ENCODE peak calls at places on chromosomes 12 and 14, in eight cellular contexts. C is kidney glomerular epithelial cell; S is GM13977; A is OCI-LY7; Q is nucleus accumbens; Y is HT1080; I is activated CD4-positive, alpha-beta T cell treated with anti-CD3 and anti-CD28 coated beads, Interleukin-2, amount 50 U/mL, for 1 hour; P is stimulated activated CD4-positive, alpha-beta T cell treated with anti-CD3 and anti-CD28 coated beads, Interleukin-15, amount 100 ng/mL, for 1 hour. V is an unnamed sample.

GRCh38 chr12:124705545-124706138 is 138.2 kb upstream of the NCOR2 start:
- DNase-seq in C (no peak), S (no peak), A (no peak), Q (no peak), Y (no peak), I (no peak), P (no peak), V (no peak)

GRCh38 chr12:119808441-119808840 is 68.7 kb downstream of the CIT start:
- DNase-seq in C (no peak), S (no peak), A (no peak), Q (no peak), Y (peak), I (no peak), P (no peak), V (peak)

GRCh38 chr14:58298477-58298879 is at the start of gene ARID4A:
- DNase-seq in C (no peak), S (no peak), A (no peak), Q (no peak), Y (no peak), I (peak), P (peak), V (no peak)

GRCh38 chr14:80762829-80763228 is 178.7 kb downstream of the CEP128 start:
- DNase-seq in C (peak), S (no peak), A (no peak), Q (no peak), Y (no peak), I (no peak), P (no peak), V (no peak)

GRCh38 chr12:6336079-6336858 is 5.6 kb downstream of the TNFRSF1A start:
- DNase-seq in C (peak), S (peak), A (no peak), Q (peak), Y (peak), I (peak), P (peak), V (peak)

GRCh38 chr12:119334459-119335170 is at the start of gene CCDC60:
- DNase-seq in C (no peak), S (no peak), A (no peak), Q (no peak), Y (no peak), I (no peak), P (no peak), V (no peak)

GRCh38 chr12:10018390-10018789 is 8.0 kb downstream of the CLEC12B start:
- DNase-seq in C (no peak), S (no peak), A (no peak), Q (no peak), Y (no peak), I (no peak), P (no peak), V (peak)

GRCh38 chr12:51238037-51238509 is 553 bp upstream of the DAZAP2 start:
- DNase-seq in C (no peak), S (peak), A (peak), Q (no peak), Y (no peak), I (peak), P (no peak), V (peak)

GRCh38 chr14:91862417-91862816 is 4.9 kb downstream of the TC2N start:
- DNase-seq in C (no peak), S (no peak), A (no peak), Q (no peak), Y (no peak), I (no peak), P (no peak), V (no peak)

GRCh38 chr14:105858676-105859025 is 332.3 kb downstream of the TMEM121 start:
- DNase-seq in C (no peak), S (no peak), A (peak), Q (no peak), Y (no peak), I (no peak), P (no peak), V (no peak)

GRCh38 chr14:38662781-38663180 is 406.9 kb upstream of the CLEC14A start:
- DNase-seq in C (no peak), S (no peak), A (no peak), Q (no peak), Y (no peak), I (no peak), P (no peak), V (peak)

GRCh38 chr14:20671597-20672283 is 12.6 kb upstream of the RNASE4 start:
- DNase-seq in C (peak), S (no peak), A (no peak), Q (no peak), Y (no peak), I (no peak), P (no peak), V (peak)

GRCh38 chr12:21169878-21170472 is 39.0 kb downstream of the SLCO1B1 start:
- DNase-seq in C (peak), S (peak), A (peak), Q (no peak), Y (peak), I (peak), P (no peak), V (peak)

GRCh38 chr12:51635371-51635770 is 44.3 kb downstream of the SCN8A start:
- DNase-seq in C (no peak), S (no peak), A (no peak), Q (no peak), Y (no peak), I (no peak), P (no peak), V (peak)

GRCh38 chr12:26700430-26700829 is 132.6 kb downstream of the ITPR2 start:
- DNase-seq in C (no peak), S (no peak), A (no peak), Q (no peak), Y (no peak), I (no peak), P (no peak), V (no peak)

GRCh38 chr12:18462437-18462836 is 201.1 kb downstream of the PIK3C2G start:
- DNase-seq in C (no peak), S (no peak), A (no peak), Q (no peak), Y (peak), I (no peak), P (no peak), V (peak)

GRCh38 chr14:104444159-104445030 is 135.2 kb upstream of the C14orf180 start:
- DNase-seq in C (no peak), S (no peak), A (no peak), Q (no peak), Y (no peak), I (no peak), P (no peak), V (no peak)

GRCh38 chr14:106044949-106045596 is 518.7 kb downstream of the TMEM121 start:
- DNase-seq in C (no peak), S (peak), A (no peak), Q (no peak), Y (peak), I (peak), P (peak), V (peak)

GRCh38 chr12:88578274-88578673 is 2.0 kb downstream of the KITLG start:
- DNase-seq in C (peak), S (no peak), A (no peak), Q (no peak), Y (no peak), I (no peak), P (no peak), V (peak)

GRCh38 chr12:127515941-127516340 is 751.0 kb upstream of the TMEM132C start:
- DNase-seq in C (no peak), S (no peak), A (no peak), Q (no peak), Y (peak), I (no peak), P (no peak), V (peak)

GRCh38 chr14:21300892-21301291 is 21.0 kb downstream of the RPGRIP1 start:
- DNase-seq in C (no peak), S (peak), A (peak), Q (peak), Y (no peak), I (peak), P (peak), V (no peak)

GRCh38 chr12:96098631-96099030 is 63.2 kb upstream of the LTA4H start:
- DNase-seq in C (no peak), S (no peak), A (no peak), Q (no peak), Y (no peak), I (no peak), P (no peak), V (no peak)

GRCh38 chr12:29582677-29583076 is 85.2 kb upstream of the OVCH1 start:
- DNase-seq in C (no peak), S (no peak), A (no peak), Q (no peak), Y (no peak), I (no peak), P (no peak), V (peak)

GRCh38 chr12:65540140-65540539 is 261.7 kb downstream of the MSRB3 start:
- DNase-seq in C (no peak), S (no peak), A (no peak), Q (no peak), Y (no peak), I (no peak), P (no peak), V (peak)

GRCh38 chr14:102993523-102993922 is 63.8 kb downstream of the CDC42BPB start:
- DNase-seq in C (peak), S (no peak), A (no peak), Q (no peak), Y (peak), I (no peak), P (no peak), V (peak)

GRCh38 chr12:23596568-23596967 is 352.9 kb downstream of the SOX5 start:
- DNase-seq in C (no peak), S (no peak), A (no peak), Q (no peak), Y (no peak), I (no peak), P (no peak), V (no peak)

GRCh38 chr12:46265734-46266133 is 3.1 kb downstream of the SLC38A1 start:
- DNase-seq in C (no peak), S (peak), A (no peak), Q (no peak), Y (no peak), I (no peak), P (no peak), V (no peak)

GRCh38 chr12:91877022-91877421 is 268.6 kb downstream of the BTG1 start:
- DNase-seq in C (no peak), S (no peak), A (peak), Q (no peak), Y (peak), I (peak), P (peak), V (peak)

GRCh38 chr12:121388421-121388981 is 11.4 kb upstream of the RNF34 start:
- DNase-seq in C (no peak), S (no peak), A (no peak), Q (no peak), Y (peak), I (no peak), P (no peak), V (peak)

GRCh38 chr14:55146425-55146824 is 17.4 kb downstream of the LGALS3 start:
- DNase-seq in C (no peak), S (no peak), A (no peak), Q (no peak), Y (no peak), I (no peak), P (no peak), V (no peak)

GRCh38 chr14:96635850-96636249 is 133.7 kb downstream of the PAPOLA start:
- DNase-seq in C (no peak), S (no peak), A (no peak), Q (no peak), Y (peak), I (no peak), P (no peak), V (peak)

GRCh38 chr12:67647251-67647546 is 1.3 kb upstream of the DYRK2 start:
- DNase-seq in C (no peak), S (no peak), A (no peak), Q (no peak), Y (no peak), I (no peak), P (no peak), V (no peak)

GRCh38 chr12:113127791-113128199 is 7.8 kb downstream of the RASAL1 start:
- DNase-seq in C (no peak), S (no peak), A (no peak), Q (no peak), Y (no peak), I (no peak), P (no peak), V (no peak)

GRCh38 chr14:96122496-96122895 is 82.1 kb upstream of the BDKRB2 start:
- DNase-seq in C (no peak), S (no peak), A (no peak), Q (no peak), Y (no peak), I (no peak), P (no peak), V (peak)